ENCODE peak calls at places on chromosomes 5 and 9, in ten cellular contexts. Q is A673, W is AG04450, O is GM23338, A is cardiac muscle cell, R is aorta, K is thoracic aorta, P is heart left ventricle, M is lung, G is DND-41. T is an unnamed sample. For H3K27me3, the result is how much of the 10 kb centered on the place peaks cover.

GRCh38 chr9:116469128-116469527 is 218.0 kb upstream of the TRIM32 start:
- DNase-seq in O (no peak), A (no peak), Q (no peak), M (no peak), P (no peak), G (no peak), W (no peak), R (no peak), K (no peak), T (no peak)

GRCh38 chr5:88470746-88471145 is 202.1 kb upstream of the TMEM161B start:
- DNase-seq in K (no peak), M (no peak), P (no peak), A (no peak), O (no peak), G (no peak), W (no peak), Q (no peak), R (no peak), T (no peak)

GRCh38 chr9:125701351-125701750 is 5.7 kb downstream of the MAPKAP1 start:
- DNase-seq in Q (no peak), K (no peak), P (no peak), R (no peak), O (peak), M (no peak), G (no peak), A (no peak), W (no peak), T (no peak)

GRCh38 chr5:151212361-151212899 is 11.5 kb downstream of the CCDC69 start:
- DNase-seq in K (no peak), Q (no peak), M (peak), A (no peak), W (no peak), R (no peak), G (peak), P (no peak), O (no peak), T (no peak)

GRCh38 chr9:115395511-115396021 is 277.6 kb upstream of the TNC start:
- DNase-seq in G (no peak), M (no peak), W (peak), K (no peak), A (no peak), O (no peak), P (no peak), R (no peak), Q (no peak), T (no peak)

GRCh38 chr9:2181794-2182193 is 166.6 kb downstream of the SMARCA2 start:
- DNase-seq in M (no peak), K (no peak), A (peak), P (no peak), O (peak), G (peak), Q (peak), R (no peak), W (no peak), T (no peak)

GRCh38 chr9:14348241-14349140 is 34.5 kb upstream of the NFIB start:
- DNase-seq in O (peak), A (no peak), M (no peak), R (no peak), K (no peak), P (no peak), G (no peak), W (no peak), Q (no peak), T (peak)

GRCh38 chr9:77183581-77183980 is 6.2 kb downstream of the VPS13A start:
- DNase-seq in M (no peak), A (no peak), R (no peak), K (no peak), G (no peak), O (no peak), P (no peak), W (no peak), Q (no peak), T (no peak)

GRCh38 chr5:171299228-171299627 is 9.8 kb upstream of the TLX3 start:
- DNase-seq in R (no peak), A (no peak), G (no peak), P (no peak), M (no peak), O (no peak), K (no peak), W (no peak), Q (no peak), T (no peak)

GRCh38 chr5:28451478-28451877 is 1413.1 kb upstream of the CDH9 start:
- DNase-seq in K (no peak), W (no peak), Q (no peak), P (no peak), R (no peak), A (no peak), G (no peak), M (no peak), O (no peak), T (no peak)

GRCh38 chr5:862367-863243 is 11.8 kb upstream of the ZDHHC11 start:
- DNase-seq in Q (no peak), A (no peak), R (no peak), K (no peak), W (no peak), O (no peak), G (no peak), M (no peak), P (no peak), T (peak)

GRCh38 chr5:169416583-169417196 is 115.8 kb upstream of the SLIT3 start:
- DNase-seq in G (no peak), M (no peak), O (no peak), K (peak), Q (peak), W (no peak), P (peak), A (no peak), R (peak), T (no peak)

GRCh38 chr9:91710148-91710547 is 239.9 kb downstream of the ROR2 start:
- DNase-seq in A (no peak), Q (no peak), R (no peak), P (no peak), K (no peak), M (no peak), W (no peak), O (no peak), G (no peak), T (no peak)

GRCh38 chr9:77981332-77981731 is 50.3 kb downstream of the GNAQ start:
- DNase-seq in M (no peak), W (no peak), G (no peak), P (peak), K (no peak), O (no peak), Q (no peak), A (peak), R (no peak), T (peak)

GRCh38 chr5:139658501-139658927 is 10.4 kb downstream of the CXXC5 start:
- DNase-seq in P (peak), K (no peak), W (no peak), A (no peak), O (no peak), R (peak), Q (peak), G (no peak), M (no peak), T (no peak)

GRCh38 chr5:160047362-160047761 is 38.4 kb downstream of the TTC1 start:
- DNase-seq in Q (no peak), O (no peak), W (no peak), K (no peak), M (no peak), A (no peak), R (peak), G (no peak), P (no peak), T (no peak)

GRCh38 chr5:74622944-74623343 is 17.6 kb downstream of the ENC1 start:
- DNase-seq in M (no peak), R (no peak), A (no peak), W (no peak), P (no peak), O (no peak), Q (no peak), K (no peak), G (no peak), T (no peak)

GRCh38 chr9:111068816-111069215 is 30.5 kb upstream of the LPAR1 start:
- DNase-seq in Q (no peak), W (no peak), A (no peak), M (no peak), P (no peak), G (no peak), K (no peak), O (no peak), R (no peak), T (no peak)

GRCh38 chr5:106290841-106291240 is 1379.9 kb downstream of the EFNA5 start:
- DNase-seq in R (no peak), A (no peak), P (no peak), G (no peak), W (no peak), O (no peak), Q (no peak), M (no peak), K (no peak), T (no peak)

DNA sequence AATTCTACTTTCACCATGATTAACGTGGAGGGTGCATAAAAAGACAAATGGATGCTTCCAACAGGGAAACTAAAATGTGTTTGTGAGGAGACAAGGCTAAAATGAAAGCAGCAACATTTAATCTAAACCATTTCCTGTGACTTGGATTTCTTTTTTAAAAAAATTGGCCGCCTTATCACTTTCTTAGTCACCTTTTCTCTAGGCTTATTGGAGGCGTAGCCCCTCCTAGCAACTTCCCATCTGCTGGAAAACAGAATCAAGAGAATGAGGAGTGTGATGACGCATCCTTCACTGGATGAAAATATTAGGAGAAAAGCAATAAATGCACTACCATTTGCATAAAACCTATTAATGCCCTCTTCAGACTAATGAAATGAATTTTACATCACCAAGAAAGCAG is 791 bp upstream of the GPR150 start:
- DNase-seq in G (no peak), O (no peak), P (no peak), M (no peak), A (no peak), W (no peak), K (no peak), Q (no peak), R (no peak), T (no peak)
- H3K27me3 ChIP-seq in G (under half), O (half or more), P (under half), M (under half), A (half or more), W (under half), K (under half), Q (under half), R (under half), T (under half)

DNA sequence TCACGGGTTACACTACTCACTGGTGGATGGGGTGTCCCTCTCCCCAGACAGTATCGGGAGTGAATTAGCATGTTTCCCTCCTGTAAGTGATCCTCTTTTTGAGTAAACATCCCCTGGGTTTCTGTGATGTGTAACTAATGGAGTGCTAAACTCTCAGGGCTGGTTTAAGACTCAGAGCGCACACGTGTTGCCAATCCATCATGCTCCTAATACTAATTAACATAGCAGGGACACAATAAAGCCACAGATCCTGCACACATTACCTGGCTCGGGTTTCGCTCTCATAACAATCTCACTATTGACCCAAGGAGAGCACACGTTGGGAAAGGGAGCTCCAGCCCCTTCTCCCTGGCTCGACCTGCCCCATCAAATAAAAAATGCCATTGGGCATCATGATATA is 18.0 kb upstream of the DMRT2 start:
- DNase-seq in K (no peak), R (no peak), Q (no peak), M (no peak), G (no peak), A (no peak), P (no peak), O (no peak), W (no peak), T (no peak)
- H3K27me3 ChIP-seq in K (under half), R (under half), Q (half or more), M (under half), G (under half), A (under half), P (under half), O (under half), W (under half), T (under half)

DNA sequence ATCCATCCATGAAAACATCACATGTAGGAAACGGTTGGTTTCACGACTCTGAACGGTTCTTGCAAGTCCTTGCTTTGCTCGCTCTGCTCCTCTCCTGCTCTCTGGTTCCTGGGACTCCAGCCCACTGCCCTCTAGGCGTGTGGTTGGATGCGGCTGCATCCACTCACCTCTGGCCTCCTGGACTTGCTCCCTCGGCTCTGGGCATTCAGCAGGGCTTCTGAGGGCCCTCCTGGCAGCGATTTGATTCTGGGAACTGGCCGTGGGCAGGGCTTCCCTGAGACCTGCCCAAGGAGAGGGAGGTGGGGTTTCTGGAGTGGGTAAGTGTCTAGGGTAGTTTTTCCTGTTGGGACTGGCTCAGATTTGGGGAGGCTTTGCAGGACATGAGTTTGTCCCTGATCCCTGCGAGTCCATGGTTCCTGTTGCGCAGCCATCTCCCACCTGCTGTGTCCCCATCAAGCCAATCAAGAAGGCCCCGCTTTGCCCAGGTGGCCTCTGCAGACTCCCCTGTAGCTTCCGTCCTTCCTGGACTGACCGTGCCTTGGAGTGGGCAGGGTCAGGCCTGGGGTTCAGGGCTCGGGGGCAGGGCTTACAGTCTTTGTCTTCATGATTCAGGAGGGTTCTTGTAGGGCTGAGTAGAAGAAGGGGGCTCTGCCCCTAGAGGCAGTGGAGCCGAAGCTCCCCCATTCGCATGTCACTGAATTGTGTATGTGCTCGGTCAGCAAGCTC is 192.3 kb downstream of the CACNA1B start:
- DNase-seq in P (no peak), W (no peak), A (no peak), R (no peak), Q (no peak), M (no peak), G (no peak), O (no peak), K (no peak), T (no peak)
- H3K27me3 ChIP-seq in P (under half), W (under half), A (under half), R (under half), Q (under half), M (under half), G (under half), O (under half), K (under half), T (under half)

GRCh38 chr5:76086060-76086459 is 2.9 kb downstream of the SV2C start:
- DNase-seq in K (no peak), A (no peak), O (no peak), P (no peak), G (no peak), M (no peak), W (no peak), R (no peak), Q (no peak), T (no peak)
- H3K27me3 ChIP-seq in K (under half), A (half or more), O (half or more), P (under half), G (under half), M (under half), W (under half), R (under half), Q (half or more), T (under half)

GRCh38 chr5:173288632-173289031 is 39.6 kb downstream of the STC2 start:
- DNase-seq in P (no peak), A (no peak), Q (no peak), M (no peak), G (no peak), W (no peak), K (no peak), R (no peak), O (no peak), T (no peak)
- H3K27me3 ChIP-seq in P (under half), A (under half), Q (under half), M (under half), G (under half), W (under half), K (under half), R (under half), O (under half), T (under half)

GRCh38 chr5:137705106-137705505 is 30.8 kb downstream of the KLHL3 start:
- DNase-seq in M (no peak), K (no peak), W (no peak), G (no peak), Q (no peak), R (no peak), O (no peak), P (no peak), A (no peak), T (no peak)
- H3K27me3 ChIP-seq in M (under half), K (under half), W (under half), G (under half), Q (under half), R (under half), O (under half), P (under half), A (under half), T (under half)

GRCh38 chr5:10662083-10662482 is 98.2 kb downstream of the ANKRD33B start:
- DNase-seq in A (no peak), O (no peak), R (no peak), G (no peak), W (no peak), M (no peak), K (no peak), Q (no peak), P (no peak), T (no peak)

GRCh38 chr5:10658265-10658664 is 94.4 kb downstream of the ANKRD33B start:
- DNase-seq in K (no peak), P (no peak), G (no peak), M (no peak), A (no peak), Q (no peak), R (no peak), W (no peak), O (no peak), T (no peak)

GRCh38 chr5:10661401-10661800 is 97.5 kb downstream of the ANKRD33B start:
- DNase-seq in W (no peak), O (no peak), M (no peak), G (no peak), Q (no peak), K (no peak), A (no peak), P (no peak), R (no peak), T (no peak)

GRCh38 chr5:10660720-10661387 is 97.0 kb downstream of the ANKRD33B start:
- DNase-seq in R (no peak), Q (no peak), G (no peak), K (no peak), O (no peak), P (no peak), A (no peak), W (no peak), M (no peak), T (no peak)

GRCh38 chr5:10660135-10660534 is 96.3 kb downstream of the ANKRD33B start:
- DNase-seq in A (no peak), O (no peak), W (no peak), M (no peak), Q (no peak), K (no peak), R (no peak), G (no peak), P (no peak), T (no peak)
- H3K27me3 ChIP-seq in A (under half), O (under half), W (under half), M (under half), Q (under half), K (under half), R (under half), G (under half), P (under half), T (under half)

GRCh38 chr5:142358648-142359047 is 33.8 kb upstream of the SPRY4 start:
- DNase-seq in W (no peak), K (no peak), R (no peak), O (no peak), A (no peak), M (no peak), P (no peak), G (no peak), Q (no peak), T (no peak)

GRCh38 chr5:142356716-142357468 is 32.1 kb upstream of the SPRY4 start:
- DNase-seq in A (peak), M (peak), R (peak), W (peak), P (peak), Q (peak), O (peak), G (peak), K (peak), T (peak)

GRCh38 chr5:142356318-142356715 is 31.5 kb upstream of the SPRY4 start:
- DNase-seq in O (no peak), R (no peak), M (no peak), G (no peak), P (no peak), Q (peak), K (no peak), A (no peak), W (peak), T (no peak)

GRCh38 chr5:142358121-142358520 is 33.3 kb upstream of the SPRY4 start:
- DNase-seq in M (no peak), A (no peak), G (no peak), P (no peak), R (no peak), K (no peak), W (no peak), Q (no peak), O (no peak), T (no peak)

DNA sequence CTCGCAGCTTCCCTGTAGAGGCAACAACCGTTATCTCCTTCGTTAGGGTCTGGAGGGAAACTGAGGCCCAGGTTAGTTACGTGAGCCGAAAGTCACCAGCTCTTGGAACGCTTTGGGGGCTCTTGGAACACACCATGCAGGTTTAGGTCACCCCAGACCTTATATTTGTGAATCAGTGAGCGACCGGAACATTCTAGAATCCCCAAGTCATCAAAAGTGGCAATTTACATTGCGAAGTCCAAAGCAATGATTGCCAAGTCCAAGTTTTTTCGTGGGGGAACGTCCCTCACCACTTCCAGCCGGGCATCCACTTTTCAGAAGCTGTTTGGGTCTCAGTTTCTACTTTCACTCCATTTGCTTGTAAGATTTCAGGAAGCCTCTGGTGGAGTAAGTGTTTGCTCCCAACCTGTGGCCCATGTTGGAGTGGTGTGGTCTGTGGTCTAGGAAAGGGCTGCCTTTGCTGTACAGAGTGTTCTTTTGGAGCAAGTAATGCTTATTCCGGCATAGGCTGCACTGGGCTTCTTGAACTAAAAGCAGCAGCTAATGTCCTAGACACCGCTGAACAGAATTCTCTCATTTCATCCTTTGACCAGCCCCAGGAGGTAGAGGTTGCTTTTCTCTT is 32.8 kb upstream of the SPRY4 start:
- DNase-seq in O (no peak), A (no peak), M (no peak), R (no peak), K (no peak), P (no peak), Q (no peak), G (peak), W (no peak), T (no peak)
- H3K27me3 ChIP-seq in O (under half), A (under half), M (under half), R (under half), K (under half), P (under half), Q (under half), G (under half), W (under half), T (under half)

GRCh38 chr5:153489611-153490010 is 859 bp upstream of the GRIA1 start:
- DNase-seq in A (no peak), O (no peak), P (no peak), R (no peak), G (no peak), Q (peak), M (no peak), W (no peak), K (no peak), T (no peak)

GRCh38 chr5:153491408-153491807 is 938 bp downstream of the GRIA1 start:
- DNase-seq in G (no peak), K (no peak), Q (no peak), R (no peak), O (no peak), W (no peak), A (no peak), P (no peak), M (no peak), T (no peak)

GRCh38 chr5:153490124-153491085 is at the start of gene GRIA1:
- DNase-seq in K (no peak), W (no peak), G (no peak), M (no peak), Q (no peak), O (peak), A (peak), R (no peak), P (no peak), T (no peak)
- H3K27me3 ChIP-seq in K (under half), W (under half), G (under half), M (under half), Q (under half), O (under half), A (under half), R (under half), P (under half), T (under half)

T was measured in gastrocnemius medialis.